ENCODE peak calls at places on chromosomes 13 and 19, in four cellular contexts. M is K562, L is WTC11, X is HepG2. F is an unnamed sample.

GRCh38 chr13:75481176-75482069 is 546 bp downstream of the TBC1D4 start:
- DNase-seq in M (peak), X (no peak), L (peak), F (peak)

GRCh38 chr19:13029893-13030292 is 34.6 kb downstream of the NFIX start:
- DNase-seq in L (peak), M (no peak), X (no peak), F (no peak)

GRCh38 chr19:17931532-17932191 is 1.2 kb upstream of the CCDC124 start:
- DNase-seq in M (peak), L (peak), X (no peak), F (no peak)

GRCh38 chr13:46595136-46595917 is 42.4 kb downstream of the LRCH1 start:
- DNase-seq in L (no peak), M (no peak), X (no peak), F (no peak)

GRCh38 chr13:95124959-95125358 is 176.3 kb downstream of the ABCC4 start:
- DNase-seq in X (no peak), M (no peak), L (no peak), F (no peak)

GRCh38 chr19:13022859-13023636 is 27.8 kb downstream of the NFIX start:
- DNase-seq in M (peak), X (peak), L (peak), F (no peak)

GRCh38 chr19:42403586-42403985 is 13.5 kb upstream of the CNFN start:
- DNase-seq in M (no peak), L (no peak), X (no peak), F (no peak)

GRCh38 chr13:29849731-29850212 is 645 bp downstream of the UBL3 start:
- DNase-seq in L (peak), X (peak), M (peak), F (peak)

GRCh38 chr13:88754141-88754540 is 1083.0 kb downstream of the SLITRK5 start:
- DNase-seq in M (no peak), X (no peak), L (no peak), F (no peak)

GRCh38 chr13:106941779-106942178 is 373.8 kb upstream of the ARGLU1 start:
- DNase-seq in X (no peak), M (no peak), L (no peak), F (no peak)

GRCh38 chr19:18259848-18260247 is 14.4 kb downstream of the IQCN start:
- DNase-seq in X (no peak), M (no peak), L (no peak), F (no peak)

GRCh38 chr19:5356918-5357317 is 16.3 kb upstream of the PTPRS start:
- DNase-seq in M (no peak), X (no peak), L (no peak), F (no peak)

GRCh38 chr19:19443283-19443682 is 37.8 kb downstream of the GATAD2A start:
- DNase-seq in L (no peak), M (no peak), X (no peak), F (no peak)

GRCh38 chr19:12786149-12786870 is 5.0 kb upstream of the JUNB start:
- DNase-seq in M (no peak), L (no peak), X (no peak), F (peak)

GRCh38 chr19:21585491-21585890 is 80.1 kb downstream of the ZNF429 start:
- DNase-seq in X (no peak), M (no peak), L (no peak), F (no peak)

GRCh38 chr13:51453308-51453958 is 597 bp upstream of the INTS6 start:
- DNase-seq in L (peak), M (peak), X (peak), F (peak)

DNA sequence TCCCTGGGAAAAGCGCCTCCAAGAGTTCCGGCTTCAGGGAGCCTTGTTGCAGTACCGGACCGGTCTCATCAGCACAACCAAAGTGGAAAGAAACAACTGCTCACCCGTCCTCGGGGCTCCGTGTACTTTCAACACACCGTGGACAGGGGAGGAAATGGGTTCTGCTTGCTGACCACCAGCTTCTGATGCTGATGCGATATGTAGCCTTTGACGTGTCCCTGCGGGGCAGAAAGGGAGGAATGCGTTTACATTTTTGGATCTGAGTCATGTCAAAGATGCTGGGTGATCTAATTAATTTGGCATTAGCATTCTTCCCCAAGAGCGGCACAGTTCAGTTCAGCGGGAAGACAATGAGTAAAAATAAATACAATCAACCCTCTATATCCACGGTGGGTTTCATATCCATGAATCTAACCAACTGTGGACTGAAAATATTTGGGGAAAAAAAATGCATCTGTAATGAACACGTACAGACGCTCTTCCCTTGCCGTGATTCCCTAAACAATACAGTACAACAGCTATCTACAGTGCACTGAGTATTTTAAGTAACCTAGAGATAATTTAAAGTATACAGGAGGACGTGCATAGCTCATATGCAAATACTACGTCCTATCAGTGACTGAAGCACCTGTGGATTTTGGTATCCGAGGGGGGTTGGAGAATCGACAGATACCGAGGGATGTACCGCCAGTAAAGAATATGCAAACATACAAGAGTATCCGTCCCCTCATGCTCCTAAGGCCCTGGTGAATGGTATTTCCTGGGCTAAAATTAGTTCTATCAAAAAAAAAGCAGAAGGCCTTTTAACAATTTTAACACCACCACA is 19.8 kb downstream of the PROZ start:
- DNase-seq in L (no peak), M (no peak), X (no peak), F (no peak)
- TF ChIP-seq HMGXB4 in L (no peak), M (no peak), X (no peak), F (no peak)

DNA sequence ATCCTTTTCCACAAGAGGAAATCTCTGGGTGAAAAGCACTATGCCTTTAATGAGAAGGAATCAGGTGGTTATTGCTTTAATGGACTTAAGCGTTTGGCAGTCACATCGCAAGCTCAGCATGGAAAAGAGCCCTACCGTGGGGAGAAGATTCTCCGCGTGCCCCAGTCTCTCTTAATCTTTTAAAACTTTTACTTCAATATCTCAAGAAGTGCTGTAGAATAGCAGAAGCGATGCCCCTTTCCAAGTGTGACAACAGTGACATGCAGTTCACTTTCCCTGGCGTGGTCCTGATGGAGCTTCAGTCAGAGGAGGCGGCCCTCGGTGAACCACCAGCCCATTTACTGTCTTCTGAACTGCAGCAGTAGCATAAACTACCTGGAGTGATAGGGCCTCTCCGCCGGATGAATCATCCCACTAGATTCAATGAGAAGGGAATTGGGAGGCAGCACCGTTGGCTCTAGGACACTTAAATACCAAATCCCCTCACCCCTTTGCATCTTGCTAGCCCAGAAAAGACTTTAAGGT is 112.7 kb upstream of the GPR12 start:
- DNase-seq in X (no peak), L (no peak), M (no peak), F (no peak)
- TF ChIP-seq HMGXB4 in X (no peak), L (no peak), M (no peak), F (no peak)

GRCh38 chr13:97286317-97287046 is 64.3 kb downstream of the MBNL2 start:
- DNase-seq in X (no peak), L (no peak), M (no peak), F (no peak)
- TF ChIP-seq HMGXB4 in X (no peak), L (no peak), M (no peak), F (no peak)

DNA sequence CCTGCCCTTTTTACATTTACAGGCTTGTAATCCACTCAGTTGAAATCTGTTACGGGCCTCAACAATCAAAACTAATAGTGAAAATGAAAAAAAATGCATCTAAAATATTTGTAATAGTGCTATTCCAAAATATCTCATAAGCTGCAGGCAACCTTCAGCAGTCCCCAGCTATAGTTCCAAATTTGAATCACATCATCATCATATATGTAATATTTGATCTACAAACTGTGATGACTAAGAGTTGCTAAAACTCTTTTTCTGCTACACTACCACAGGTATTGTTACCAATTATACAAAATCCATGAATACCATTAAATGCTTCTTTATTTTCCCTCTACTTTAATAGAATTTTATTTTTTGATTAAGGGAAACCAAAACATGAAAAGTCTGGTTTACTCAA is 121.4 kb upstream of the RFC3 start:
- DNase-seq in L (no peak), X (no peak), M (no peak), F (no peak)
- TF ChIP-seq HMGXB4 in L (no peak), X (no peak), M (no peak), F (no peak)

GRCh38 chr19:35251456-35251855 is 2.7 kb downstream of the LSR start:
- DNase-seq in L (no peak), M (no peak), X (no peak), F (no peak)

GRCh38 chr19:35256566-35256965 is 7.8 kb downstream of the LSR start:
- DNase-seq in L (no peak), M (no peak), X (no peak), F (no peak)

GRCh38 chr19:35253316-35254286 is 4.8 kb downstream of the LSR start:
- DNase-seq in L (peak), M (no peak), X (peak), F (no peak)

GRCh38 chr19:35257113-35257461 is 8.3 kb downstream of the LSR start:
- DNase-seq in L (peak), X (no peak), M (peak), F (no peak)

GRCh38 chr19:35254341-35255297 is 5.8 kb downstream of the LSR start:
- DNase-seq in M (no peak), L (no peak), X (no peak), F (no peak)
- TF ChIP-seq HMGXB4 in M (no peak), L (no peak), X (no peak), F (no peak)

F was measured in A549.